ENCODE peak calls at places on chromosomes 3 and 15, in five cellular contexts. D, L, E, T and B are unnamed samples. For H3K4me1, the result is how much of the 10 kb centered on the place peaks cover.

GRCh38 chr3:114219741-114220140 is 17.6 kb downstream of the ZNF80 start:
- DNase-seq in E (no peak), D (no peak), T (no peak), L (no peak), B (no peak)

GRCh38 chr3:155192957-155193746 is 100.3 kb downstream of the STRIT1 start:
- DNase-seq in L (no peak), T (no peak), E (no peak), D (no peak), B (no peak)

GRCh38 chr15:55774113-55774970 is 31.4 kb upstream of the PRTG start:
- DNase-seq in L (peak), E (no peak), D (no peak), T (peak), B (no peak)

GRCh38 chr3:46695177-46695961 is 1.9 kb upstream of the ALS2CL start:
- DNase-seq in D (no peak), T (peak), E (no peak), L (peak), B (no peak)

GRCh38 chr3:150544040-150544439 is 2.3 kb downstream of the SERP1 start:
- DNase-seq in E (no peak), T (no peak), D (no peak), L (no peak), B (peak)

GRCh38 chr3:144314946-144315345 is 343.3 kb downstream of the DIPK2A start:
- DNase-seq in E (no peak), T (no peak), L (no peak), D (no peak), B (no peak)

GRCh38 chr3:135981701-135982403 is 16.3 kb downstream of the PPP2R3A start:
- DNase-seq in E (no peak), D (no peak), L (no peak), T (no peak), B (no peak)

GRCh38 chr15:71397377-71397776 is 282.1 kb downstream of the THSD4 start:
- DNase-seq in E (no peak), T (no peak), D (no peak), L (no peak), B (no peak)

GRCh38 chr3:133803474-133803873 is 2.1 kb upstream of the SRPRB start:
- DNase-seq in D (no peak), T (no peak), L (no peak), E (no peak), B (no peak)

GRCh38 chr15:98648654-98649537 is 557 bp downstream of the IGF1R start:
- DNase-seq in E (peak), D (no peak), T (no peak), L (peak), B (no peak)

GRCh38 chr3:43867673-43868072 is 176.9 kb downstream of the ABHD5 start:
- DNase-seq in L (no peak), T (no peak), E (no peak), D (no peak), B (no peak)

GRCh38 chr3:50008931-50009330 is 69.0 kb downstream of the RBM6 start:
- DNase-seq in T (no peak), L (no peak), D (no peak), E (no peak), B (peak)

GRCh38 chr3:16236856-16237393 is 27.8 kb downstream of the DPH3 start:
- DNase-seq in T (no peak), L (no peak), E (no peak), D (no peak), B (no peak)

GRCh38 chr3:150064952-150065351 is 94.3 kb upstream of the PFN2 start:
- DNase-seq in T (no peak), L (no peak), D (no peak), E (no peak), B (no peak)

GRCh38 chr3:81723732-81724313 is 37.6 kb downstream of the GBE1 start:
- DNase-seq in L (peak), T (no peak), D (no peak), E (no peak), B (no peak)

GRCh38 chr3:74691946-74692345 is 77.5 kb upstream of the CNTN3 start:
- DNase-seq in L (no peak), D (no peak), E (no peak), T (no peak), B (no peak)

GRCh38 chr3:22089284-22089683 is 338.3 kb upstream of the ZNF385D start:
- DNase-seq in L (peak), D (no peak), E (no peak), T (no peak), B (peak)

GRCh38 chr3:135440233-135440632 is 525.3 kb upstream of the PPP2R3A start:
- DNase-seq in D (no peak), T (no peak), E (no peak), L (no peak), B (no peak)

GRCh38 chr3:64539451-64540196 is 148.2 kb downstream of the ADAMTS9 start:
- DNase-seq in L (peak), T (no peak), E (no peak), D (no peak), B (no peak)

GRCh38 chr3:30688776-30689175 is 82.4 kb downstream of the TGFBR2 start:
- DNase-seq in T (no peak), E (no peak), L (no peak), D (no peak), B (peak)

GRCh38 chr3:156888576-156888975 is 62.4 kb downstream of the LEKR1 start:
- DNase-seq in L (no peak), E (no peak), D (no peak), T (no peak), B (no peak)

GRCh38 chr15:100350434-100351226 is 8.9 kb upstream of the ADAMTS17 start:
- DNase-seq in T (peak), L (peak), D (no peak), E (no peak), B (peak)

GRCh38 chr3:173065543-173065970 is 75.5 kb downstream of the SPATA16 start:
- DNase-seq in E (no peak), L (no peak), D (no peak), T (no peak), B (peak)

GRCh38 chr3:69787436-69788168 is 48.3 kb downstream of the MITF start:
- DNase-seq in L (no peak), D (no peak), T (no peak), E (no peak), B (peak)

GRCh38 chr3:168989396-168989795 is 674.1 kb downstream of the MECOM start:
- DNase-seq in L (no peak), E (no peak), T (no peak), D (no peak), B (peak)

GRCh38 chr3:174776123-174776522 is 83.0 kb upstream of the NAALADL2 start:
- DNase-seq in T (no peak), E (no peak), L (no peak), D (no peak), B (peak)

GRCh38 chr3:78023257-78023656 is 983.4 kb downstream of the ROBO2 start:
- DNase-seq in D (no peak), L (no peak), T (no peak), E (no peak), B (no peak)

GRCh38 chr3:95654567-95655362 is 1159.6 kb upstream of the EPHA6 start:
- DNase-seq in E (no peak), D (no peak), T (no peak), L (no peak), B (no peak)

GRCh38 chr3:28853830-28854229 is 427.0 kb upstream of the RBMS3 start:
- DNase-seq in D (no peak), T (no peak), E (no peak), L (no peak), B (no peak)

GRCh38 chr15:50140097-50140496 is 21.1 kb upstream of the ATP8B4 start:
- DNase-seq in E (no peak), T (no peak), L (no peak), D (no peak), B (no peak)

GRCh38 chr3:17398959-17399551 is 343.4 kb downstream of the TBC1D5 start:
- DNase-seq in D (no peak), T (no peak), E (no peak), L (no peak), B (no peak)

GRCh38 chr3:59150039-59150438 is 100.2 kb upstream of the CFAP20DC start:
- DNase-seq in D (no peak), T (no peak), E (no peak), L (no peak), B (no peak)

GRCh38 chr3:42819351-42819965 is 10.2 kb downstream of the ACKR2 start:
- DNase-seq in L (peak), D (no peak), T (no peak), E (no peak), B (no peak)

GRCh38 chr3:123021388-123021787 is 6.2 kb downstream of the SEMA5B start:
- DNase-seq in E (no peak), L (no peak), T (no peak), D (no peak), B (no peak)

GRCh38 chr15:62770752-62771151 is 271.8 kb upstream of the TPM1 start:
- DNase-seq in E (no peak), L (no peak), T (no peak), D (no peak), B (peak)

GRCh38 chr3:35042210-35042960 is 596.9 kb upstream of the ARPP21 start:
- DNase-seq in T (no peak), D (no peak), E (no peak), L (peak), B (no peak)
- H3K27ac ChIP-seq in T (no peak), D (no peak), E (no peak), L (no peak), B (no peak)

DNA sequence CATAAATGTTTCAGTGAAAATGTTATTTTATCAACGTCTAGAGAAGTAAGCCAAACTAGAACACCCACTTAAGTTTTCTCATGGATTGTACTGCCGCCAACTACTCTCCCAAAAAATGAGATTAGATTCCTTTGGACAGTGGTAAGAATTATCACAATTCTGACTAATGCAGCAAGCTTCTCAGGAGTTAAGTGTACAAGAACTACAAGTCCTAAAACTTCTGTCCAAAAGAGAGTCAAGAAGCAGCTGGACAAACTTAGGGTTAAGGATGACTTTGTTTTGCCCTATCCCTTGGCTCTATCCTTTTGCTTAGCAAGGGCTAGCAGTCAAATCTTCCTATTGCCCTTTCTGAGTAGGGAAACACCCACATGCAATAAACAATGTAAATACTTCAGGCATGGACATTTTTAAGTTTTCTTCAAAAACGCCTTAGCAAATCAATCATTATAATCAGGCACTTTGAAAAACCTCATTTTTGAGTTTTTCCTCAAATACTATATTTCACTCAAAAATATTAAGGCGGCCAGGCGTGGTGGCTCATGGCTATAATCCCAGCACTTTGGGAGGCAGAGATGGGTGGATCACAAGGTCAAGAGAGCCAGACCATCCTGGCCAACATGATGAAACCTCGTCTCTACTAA is 19.5 kb downstream of the RAF1 start:
- DNase-seq in E (no peak), T (no peak), L (no peak), D (no peak), B (no peak)
- H3K4me1 ChIP-seq in E (under half), T (half or more), L (under half), D (under half), B (under half)

DNA sequence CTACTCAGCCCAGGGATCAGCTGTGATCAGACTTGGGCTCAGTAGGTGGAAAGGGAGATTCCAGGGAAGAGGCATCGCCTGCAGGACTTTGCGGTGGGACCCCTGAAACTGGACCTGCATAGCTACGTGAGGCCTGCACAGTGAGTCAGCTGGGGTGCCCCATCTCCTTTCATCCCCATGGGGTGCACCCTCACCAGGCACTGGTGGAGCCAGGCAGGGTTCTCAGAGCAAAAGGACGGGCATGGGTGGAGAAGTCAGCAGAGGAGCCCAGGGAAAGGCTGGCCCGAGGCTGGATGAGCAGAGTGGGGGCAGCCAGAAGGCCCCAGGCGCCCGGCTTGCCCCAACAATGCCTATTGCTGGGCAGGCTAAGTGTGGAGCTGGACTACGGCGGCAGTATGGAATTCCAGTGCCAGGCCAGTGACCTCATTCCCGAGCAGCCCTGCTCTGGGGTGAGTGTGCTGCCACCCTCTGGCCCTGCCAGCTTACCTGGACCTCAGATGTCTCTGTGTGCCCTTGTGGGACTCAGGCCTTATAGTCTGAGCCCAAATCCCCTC is 19.7 kb downstream of the ACAA1 start:
- DNase-seq in E (peak), D (peak), T (no peak), L (peak), B (peak)
- TF ChIP-seq CTCF in E (no peak), D (no peak), T (no peak), L (no peak), B (no peak)

GRCh38 chr15:43509923-43510229 is 7.5 kb upstream of the MAP1A start:
- DNase-seq in L (no peak), D (no peak), E (no peak), T (no peak), B (no peak)
- H3K27ac ChIP-seq in L (no peak), D (peak), E (peak), T (peak), B (no peak)

DNA sequence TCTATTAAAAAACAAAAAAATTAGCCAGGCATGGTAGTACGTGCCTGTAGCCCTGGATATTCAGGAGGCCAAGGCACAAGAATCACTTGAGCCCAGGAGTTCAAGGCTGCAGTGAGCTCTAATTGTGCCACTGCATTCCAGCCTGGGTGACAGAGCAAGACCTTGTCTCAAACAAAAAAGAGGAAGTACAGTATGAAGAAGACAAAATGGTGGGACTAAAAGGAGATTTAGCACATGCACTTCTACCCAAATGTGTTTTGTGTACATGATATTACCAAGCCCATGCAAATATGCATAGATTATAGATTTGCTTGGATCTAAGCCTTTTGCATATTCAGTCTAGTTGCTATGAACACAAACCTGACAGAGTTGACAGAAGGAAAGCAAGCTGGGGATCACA is 49.2 kb downstream of the TGM4 start:
- DNase-seq in L (no peak), T (no peak), D (no peak), E (no peak), B (no peak)
- H3K4me1 ChIP-seq in L (under half), T (under half), D (under half), E (under half), B (under half)

DNA sequence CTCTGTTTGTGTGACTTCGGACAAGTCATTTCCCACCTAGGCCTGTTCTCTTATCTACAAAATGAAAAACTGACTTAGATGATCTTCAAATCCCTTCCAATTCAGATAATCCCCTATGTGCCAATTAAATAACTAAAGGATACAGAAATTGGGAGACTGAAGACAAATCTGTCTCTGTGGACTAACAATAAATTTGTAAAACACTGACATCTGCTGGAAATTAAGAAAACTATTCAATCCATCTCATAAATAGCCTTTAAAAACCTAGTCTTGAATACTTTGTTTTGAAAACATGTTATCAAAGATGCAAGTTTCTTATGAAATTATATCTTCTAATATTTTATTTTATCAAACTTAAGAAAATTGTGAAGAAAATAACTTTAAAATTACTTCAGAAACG is 38.3 kb downstream of the MTHFS start:
- DNase-seq in D (no peak), L (no peak), T (no peak), E (no peak), B (peak)
- TF ChIP-seq CTCF in D (no peak), L (no peak), T (peak), E (no peak), B (peak)

DNA sequence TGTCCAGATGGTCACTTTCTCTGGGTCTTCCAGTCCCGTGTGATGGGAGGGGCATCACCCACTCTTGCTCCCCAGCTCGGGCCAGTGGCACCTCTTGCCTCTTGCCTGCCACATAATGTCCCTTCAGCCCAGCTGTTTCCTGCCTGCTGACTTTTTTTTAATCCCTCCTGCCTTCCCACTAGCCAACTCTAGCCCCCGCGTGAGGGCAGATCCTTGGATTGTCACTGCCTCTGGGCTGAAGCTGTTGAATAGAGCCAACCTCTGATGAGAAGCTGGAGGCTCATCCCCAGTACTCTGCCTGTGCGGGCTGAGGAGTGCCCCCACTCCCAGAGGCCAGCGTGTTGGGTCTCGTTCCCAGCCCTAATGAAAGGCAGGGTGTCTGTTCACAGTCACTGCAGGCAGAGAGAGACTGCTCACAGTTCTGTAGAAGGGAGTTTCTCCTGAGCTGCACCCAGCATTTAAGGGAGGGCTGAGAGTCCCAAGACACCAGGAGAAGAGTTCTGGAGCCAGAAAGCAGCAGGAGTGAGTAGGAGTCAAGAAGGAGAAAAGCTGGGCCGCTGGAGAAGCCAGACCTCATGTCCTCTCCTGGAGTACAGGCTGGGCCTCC is 30.1 kb upstream of the TIMP4 start:
- DNase-seq in L (no peak), D (no peak), T (no peak), E (no peak), B (peak)
- H3K27ac ChIP-seq in L (no peak), D (peak), T (peak), E (no peak), B (peak)

DNA sequence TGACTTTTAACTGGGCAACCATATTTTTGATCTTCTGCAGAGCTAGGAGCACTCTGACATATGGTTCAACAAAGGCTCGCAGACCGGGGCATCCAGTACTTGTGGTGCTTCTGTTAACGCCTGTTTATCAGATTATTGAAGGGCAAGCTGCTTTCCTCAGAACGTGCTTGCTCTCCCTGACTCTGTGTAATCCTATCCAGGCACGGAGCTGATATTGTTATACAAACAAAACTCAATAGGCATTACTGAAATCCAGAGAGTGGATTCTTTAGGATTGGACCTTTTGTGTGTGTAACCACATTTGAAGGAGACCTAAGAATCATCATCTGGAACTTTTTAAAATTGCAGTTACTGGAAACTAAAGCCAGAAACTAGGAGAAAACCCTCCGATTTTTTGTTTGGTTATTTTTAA is 246.5 kb downstream of the PTPRG start:
- DNase-seq in L (peak), T (no peak), E (no peak), D (no peak), B (no peak)
- H3K4me1 ChIP-seq in L (under half), T (half or more), E (under half), D (under half), B (under half)

GRCh38 chr3:196519738-196520122 is 4.6 kb upstream of the SMCO1 start:
- DNase-seq in D (no peak), L (no peak), T (no peak), E (no peak), B (no peak)

GRCh38 chr3:196517919-196518318 is 2.8 kb upstream of the SMCO1 start:
- DNase-seq in D (no peak), E (no peak), T (no peak), L (peak), B (peak)

GRCh38 chr3:196514913-196515621 is at the start of gene SMCO1:
- DNase-seq in L (no peak), D (no peak), E (no peak), T (no peak), B (no peak)

GRCh38 chr3:196518999-196519737 is 4.0 kb upstream of the SMCO1 start:
- DNase-seq in L (peak), T (peak), E (no peak), D (no peak), B (no peak)

GRCh38 chr3:196517142-196517808 is 2.1 kb upstream of the SMCO1 start:
- DNase-seq in E (no peak), D (no peak), L (no peak), T (no peak), B (no peak)
- TF ChIP-seq CTCF in E (no peak), D (no peak), L (no peak), T (no peak), B (no peak)

GRCh38 chr3:142652826-142653292 is 56.7 kb downstream of the PLS1 start:
- DNase-seq in L (no peak), E (no peak), T (no peak), D (no peak), B (no peak)
- H3K27ac ChIP-seq in L (no peak), E (no peak), T (no peak), D (no peak), B (no peak)